ENCODE peak calls at places on chromosome 19, in five cellular contexts. One of them, this sample, is unnamed.

GRCh38 chr19:11191273-11191755 is 6.0 kb downstream of the KANK2 start:
- DNase-seq in sciatic nerve: no peak
- DNase-seq in uterus: peak
- DNase-seq in T-helper 1 cell: no peak
- DNase-seq in mesendoderm: peak
- DNase-seq in this sample: peak

GRCh38 chr19:49133621-49134454 is 14.5 kb downstream of the PPFIA3 start:
- DNase-seq in sciatic nerve: peak
- DNase-seq in uterus: peak
- DNase-seq in T-helper 1 cell: peak
- DNase-seq in mesendoderm: peak
- DNase-seq in this sample: peak

GRCh38 chr19:15115080-15115479 is 7.9 kb downstream of the SYDE1 start:
- DNase-seq in sciatic nerve: peak
- DNase-seq in uterus: peak
- DNase-seq in T-helper 1 cell: no peak
- DNase-seq in mesendoderm: no peak
- DNase-seq in this sample: no peak

GRCh38 chr19:47106819-47107200 is 6.8 kb downstream of the ZC3H4 start:
- DNase-seq in sciatic nerve: no peak
- DNase-seq in uterus: no peak
- DNase-seq in T-helper 1 cell: peak
- DNase-seq in mesendoderm: no peak
- DNase-seq in this sample: no peak

GRCh38 chr19:53908933-53909415 is at the start of gene CACNG7:
- DNase-seq in sciatic nerve: no peak
- DNase-seq in uterus: no peak
- DNase-seq in T-helper 1 cell: no peak
- DNase-seq in mesendoderm: peak
- DNase-seq in this sample: no peak

GRCh38 chr19:11482384-11483050 is 1.7 kb upstream of the ELAVL3 start:
- DNase-seq in sciatic nerve: peak
- DNase-seq in uterus: peak
- DNase-seq in T-helper 1 cell: peak
- DNase-seq in mesendoderm: peak
- DNase-seq in this sample: peak

GRCh38 chr19:48010932-48011758 is 16.7 kb downstream of the ELSPBP1 start:
- DNase-seq in sciatic nerve: no peak
- DNase-seq in uterus: no peak
- DNase-seq in T-helper 1 cell: no peak
- DNase-seq in mesendoderm: no peak
- DNase-seq in this sample: no peak

GRCh38 chr19:1773173-1773572 is 19.9 kb downstream of the ONECUT3 start:
- DNase-seq in sciatic nerve: no peak
- DNase-seq in uterus: no peak
- DNase-seq in T-helper 1 cell: no peak
- DNase-seq in mesendoderm: no peak
- DNase-seq in this sample: no peak

GRCh38 chr19:58044391-58044790 is 10.6 kb downstream of the ZSCAN1 start:
- DNase-seq in sciatic nerve: no peak
- DNase-seq in uterus: no peak
- DNase-seq in T-helper 1 cell: no peak
- DNase-seq in mesendoderm: no peak
- DNase-seq in this sample: no peak

GRCh38 chr19:4768934-4769777 is 22.4 kb upstream of the FEM1A start:
- DNase-seq in sciatic nerve: peak
- DNase-seq in uterus: peak
- DNase-seq in T-helper 1 cell: peak
- DNase-seq in mesendoderm: peak
- DNase-seq in this sample: peak

GRCh38 chr19:925912-926594 is at the start of gene ARID3A:
- DNase-seq in sciatic nerve: no peak
- DNase-seq in uterus: no peak
- DNase-seq in T-helper 1 cell: peak
- DNase-seq in mesendoderm: no peak
- DNase-seq in this sample: peak